ENCODE peak calls at places on chromosomes 7 and 10, in eight cellular contexts. E is body of pancreas; L is naive thymus-derived CD8-positive, alpha-beta T cell; W is stimulated activated CD8-positive, alpha-beta memory T cell treated with anti-CD3 and anti-CD28 coated beads, Interleukin-2, amount 100 ng/mL, for 48 hours; G is memory B cell; A is A172; X is T1000; Y is SW480. Z is an unnamed sample.

GRCh38 chr7:130942211-130942964 is 208.4 kb upstream of the KLF14 start:
- DNase-seq in E (peak; percentile 75), L (no peak), W (no peak), G (no peak), A (peak; percentile 53), X (no peak), Y (peak; percentile 86), Z (peak; percentile 70)

GRCh38 chr7:141071855-141072547 is 1.9 kb upstream of the TMEM178B start:
- DNase-seq in E (no peak), L (no peak), W (no peak), G (no peak), A (no peak), X (no peak), Y (no peak), Z (peak; percentile 32)

GRCh38 chr10:49387029-49387428 is 8.9 kb downstream of the DRGX start:
- DNase-seq in E (no peak), L (no peak), W (no peak), G (no peak), A (peak; percentile 64), X (no peak), Y (no peak), Z (peak; percentile 52)

GRCh38 chr10:12513775-12514663 is 164.7 kb downstream of the CAMK1D start:
- DNase-seq in E (no peak), L (no peak), W (no peak), G (no peak), A (no peak), X (no peak), Y (no peak), Z (peak; percentile 66)

GRCh38 chr10:112136816-112137215 is 46.7 kb downstream of the GPAM start:
- DNase-seq in E (no peak), L (no peak), W (no peak), G (no peak), A (no peak), X (no peak), Y (no peak), Z (no peak)

GRCh38 chr10:50625663-50626062 is 1.9 kb upstream of the SGMS1 start:
- DNase-seq in E (no peak), L (no peak), W (no peak), G (no peak), A (peak; percentile 4), X (no peak), Y (peak; percentile 5), Z (no peak)

GRCh38 chr10:97058521-97058920 is 127.2 kb downstream of the SLIT1 start:
- DNase-seq in E (no peak), L (no peak), W (no peak), G (no peak), A (no peak), X (no peak), Y (no peak), Z (no peak)

GRCh38 chr10:12448729-12449391 is 99.5 kb downstream of the CAMK1D start:
- DNase-seq in E (no peak), L (peak; percentile 70), W (peak; percentile 43), G (no peak), A (peak; percentile 88), X (no peak), Y (peak; percentile 90), Z (peak; percentile 90)

GRCh38 chr7:91778416-91778815 is 102.1 kb downstream of the MTERF1 start:
- DNase-seq in E (no peak), L (no peak), W (no peak), G (no peak), A (no peak), X (no peak), Y (no peak), Z (no peak)

GRCh38 chr7:4713183-4713784 is 31.2 kb downstream of the FOXK1 start:
- DNase-seq in E (peak; percentile 27), L (no peak), W (no peak), G (peak; percentile 20), A (no peak), X (no peak), Y (no peak), Z (no peak)

GRCh38 chr10:17123062-17123661 is 6.4 kb downstream of the CUBN start:
- DNase-seq in E (no peak), L (no peak), W (no peak), G (no peak), A (peak; percentile 81), X (no peak), Y (peak; percentile 21), Z (peak; percentile 75)

GRCh38 chr10:113454341-113455061 is 98.4 kb upstream of the HABP2 start:
- DNase-seq in E (peak; percentile 75), L (no peak), W (peak; percentile 3), G (no peak), A (peak; percentile 34), X (no peak), Y (peak; percentile 4), Z (peak; percentile 29)

GRCh38 chr10:112241651-112242341 is 41.4 kb upstream of the TECTB start:
- DNase-seq in E (no peak), L (no peak), W (no peak), G (no peak), A (no peak), X (no peak), Y (no peak), Z (no peak)

GRCh38 chr7:149422914-149423285 is 38.0 kb downstream of the ZNF777 start:
- DNase-seq in E (peak; percentile 46), L (no peak), W (peak; percentile 5), G (peak; percentile 31), A (no peak), X (no peak), Y (no peak), Z (no peak)

GRCh38 chr7:68571286-68571685 is 1027.0 kb upstream of the AUTS2 start:
- DNase-seq in E (no peak), L (no peak), W (no peak), G (no peak), A (no peak), X (no peak), Y (no peak), Z (no peak)

GRCh38 chr10:89382757-89383156 is 4.9 kb downstream of the IFIT1B start:
- DNase-seq in E (no peak), L (no peak), W (no peak), G (no peak), A (no peak), X (no peak), Y (no peak), Z (no peak)

GRCh38 chr10:59283456-59284082 is 78.8 kb downstream of the FAM13C start:
- DNase-seq in E (peak; percentile 7), L (no peak), W (no peak), G (no peak), A (no peak), X (no peak), Y (no peak), Z (no peak)

GRCh38 chr10:103333934-103334520 is 16.9 kb downstream of the PCGF6 start:
- DNase-seq in E (no peak), L (no peak), W (no peak), G (no peak), A (peak; percentile 36), X (no peak), Y (peak; percentile 7), Z (no peak)

GRCh38 chr10:34098817-34099567 is 716.1 kb downstream of the PARD3 start:
- DNase-seq in E (no peak), L (no peak), W (no peak), G (no peak), A (no peak), X (no peak), Y (no peak), Z (no peak)

GRCh38 chr7:128132426-128133069 is 101.3 kb upstream of the LRRC4 start:
- DNase-seq in E (no peak), L (no peak), W (no peak), G (no peak), A (no peak), X (no peak), Y (no peak), Z (no peak)

GRCh38 chr10:974038-974784 is 14.0 kb upstream of the GTPBP4 start:
- DNase-seq in E (no peak), L (no peak), W (no peak), G (no peak), A (peak; percentile 67), X (no peak), Y (no peak), Z (peak; percentile 82)

GRCh38 chr10:118663176-118663575 is 67.7 kb upstream of the PRLHR start:
- DNase-seq in E (no peak), L (no peak), W (no peak), G (no peak), A (no peak), X (no peak), Y (no peak), Z (no peak)

GRCh38 chr10:105243825-105244224 is 602.7 kb downstream of the SORCS3 start:
- DNase-seq in E (no peak), L (no peak), W (no peak), G (no peak), A (no peak), X (no peak), Y (no peak), Z (no peak)

GRCh38 chr10:29915116-29915785 is 144.1 kb downstream of the JCAD start:
- DNase-seq in E (no peak), L (no peak), W (no peak), G (no peak), A (no peak), X (no peak), Y (no peak), Z (no peak)

GRCh38 chr7:1413936-1414639 is 45.2 kb downstream of the MICALL2 start:
- DNase-seq in E (no peak), L (no peak), W (no peak), G (no peak), A (no peak), X (no peak), Y (no peak), Z (no peak)

GRCh38 chr7:96217147-96217546 is 104.8 kb downstream of the SLC25A13 start:
- DNase-seq in E (no peak), L (no peak), W (no peak), G (no peak), A (no peak), X (no peak), Y (no peak), Z (no peak)